ENCODE peak calls at places on chromosome 13, in six cellular contexts. One of them, this sample, is unnamed.

GRCh38 chr13:113835461-113836274 is 28.2 kb downstream of the GAS6 start:
- DNase-seq in HEK293T: no peak
- DNase-seq in HCT116: no peak
- DNase-seq in WTC11: no peak
- DNase-seq in HepG2: no peak
- DNase-seq in K562: no peak
- DNase-seq in this sample: no peak

GRCh38 chr13:95267662-95268369 is 33.4 kb downstream of the ABCC4 start:
- DNase-seq in HEK293T: no peak
- DNase-seq in WTC11: no peak
- DNase-seq in K562: no peak
- DNase-seq in HCT116: no peak
- DNase-seq in HepG2: peak
- DNase-seq in this sample: no peak

GRCh38 chr13:30898721-30899188 is 7.3 kb upstream of the MEDAG start:
- DNase-seq in HCT116: no peak
- DNase-seq in HEK293T: no peak
- DNase-seq in K562: no peak
- DNase-seq in HepG2: peak
- DNase-seq in WTC11: no peak
- DNase-seq in this sample: no peak

GRCh38 chr13:47415048-47415447 is 518.2 kb upstream of the HTR2A start:
- DNase-seq in HEK293T: no peak
- DNase-seq in HCT116: no peak
- DNase-seq in K562: no peak
- DNase-seq in WTC11: no peak
- DNase-seq in HepG2: no peak
- DNase-seq in this sample: no peak

GRCh38 chr13:40340368-40341085 is 325.9 kb downstream of the FOXO1 start:
- DNase-seq in HEK293T: no peak
- DNase-seq in HCT116: no peak
- DNase-seq in WTC11: no peak
- DNase-seq in K562: no peak
- DNase-seq in HepG2: no peak
- DNase-seq in this sample: no peak

GRCh38 chr13:82501804-82502203 is 1380.5 kb downstream of the SLITRK1 start:
- DNase-seq in HCT116: no peak
- DNase-seq in HEK293T: no peak
- DNase-seq in K562: no peak
- DNase-seq in WTC11: no peak
- DNase-seq in HepG2: no peak
- DNase-seq in this sample: no peak

GRCh38 chr13:30111810-30112209 is 195.5 kb downstream of the KATNAL1 start:
- DNase-seq in HCT116: no peak
- DNase-seq in K562: no peak
- DNase-seq in HepG2: peak
- DNase-seq in WTC11: peak
- DNase-seq in HEK293T: peak
- DNase-seq in this sample: no peak

GRCh38 chr13:34340534-34340933 is 522.6 kb downstream of the RFC3 start:
- DNase-seq in WTC11: no peak
- DNase-seq in K562: no peak
- DNase-seq in HCT116: no peak
- DNase-seq in HEK293T: no peak
- DNase-seq in HepG2: no peak
- DNase-seq in this sample: no peak

GRCh38 chr13:77521595-77522367 is 13.7 kb upstream of the SCEL start:
- DNase-seq in HepG2: no peak
- DNase-seq in HCT116: no peak
- DNase-seq in HEK293T: no peak
- DNase-seq in WTC11: peak
- DNase-seq in K562: no peak
- DNase-seq in this sample: no peak

GRCh38 chr13:80755925-80756324 is 415.0 kb upstream of the SPRY2 start:
- DNase-seq in HCT116: no peak
- DNase-seq in K562: no peak
- DNase-seq in HepG2: no peak
- DNase-seq in WTC11: no peak
- DNase-seq in HEK293T: no peak
- DNase-seq in this sample: no peak

GRCh38 chr13:78978381-78978998 is 319.5 kb upstream of the OBI1 start:
- DNase-seq in WTC11: no peak
- DNase-seq in HCT116: peak
- DNase-seq in HEK293T: peak
- DNase-seq in HepG2: peak
- DNase-seq in K562: peak
- DNase-seq in this sample: no peak

GRCh38 chr13:79725841-79726240 is 244.9 kb downstream of the NDFIP2 start:
- DNase-seq in HEK293T: no peak
- DNase-seq in K562: no peak
- DNase-seq in HCT116: no peak
- DNase-seq in WTC11: no peak
- DNase-seq in HepG2: no peak
- DNase-seq in this sample: no peak

GRCh38 chr13:24998433-24998832 is 97.5 kb upstream of the PABPC3 start:
- DNase-seq in HCT116: no peak
- DNase-seq in HepG2: no peak
- DNase-seq in WTC11: no peak
- DNase-seq in K562: no peak
- DNase-seq in HEK293T: no peak
- DNase-seq in this sample: no peak

GRCh38 chr13:29196409-29197074 is 376.4 kb downstream of the MTUS2 start:
- DNase-seq in K562: no peak
- DNase-seq in HCT116: no peak
- DNase-seq in HepG2: no peak
- DNase-seq in WTC11: no peak
- DNase-seq in HEK293T: no peak
- DNase-seq in this sample: no peak

GRCh38 chr13:26017196-26017921 is 34.5 kb downstream of the SHISA2 start:
- DNase-seq in HepG2: no peak
- DNase-seq in WTC11: no peak
- DNase-seq in HCT116: no peak
- DNase-seq in K562: no peak
- DNase-seq in HEK293T: no peak
- DNase-seq in this sample: no peak

GRCh38 chr13:48184260-48184659 is 48.7 kb upstream of the ITM2B start:
- DNase-seq in HepG2: no peak
- DNase-seq in HEK293T: no peak
- DNase-seq in WTC11: no peak
- DNase-seq in K562: no peak
- DNase-seq in HCT116: no peak
- DNase-seq in this sample: no peak

GRCh38 chr13:45132384-45133064 is 12.2 kb downstream of the GTF2F2 start:
- DNase-seq in HepG2: no peak
- DNase-seq in HCT116: no peak
- DNase-seq in K562: no peak
- DNase-seq in WTC11: no peak
- DNase-seq in HEK293T: no peak
- DNase-seq in this sample: no peak

GRCh38 chr13:45367358-45367757 is 26.4 kb upstream of the TPT1 start:
- DNase-seq in WTC11: no peak
- DNase-seq in HEK293T: no peak
- DNase-seq in HepG2: peak
- DNase-seq in HCT116: peak
- DNase-seq in K562: peak
- DNase-seq in this sample: peak

GRCh38 chr13:22770891-22771290 is 409.9 kb upstream of the SGCG start:
- DNase-seq in K562: no peak
- DNase-seq in HepG2: no peak
- DNase-seq in HCT116: no peak
- DNase-seq in WTC11: no peak
- DNase-seq in HEK293T: no peak
- DNase-seq in this sample: no peak

GRCh38 chr13:50213526-50213925 is 198.3 kb downstream of the KCNRG start:
- DNase-seq in HCT116: no peak
- DNase-seq in WTC11: no peak
- DNase-seq in HEK293T: no peak
- DNase-seq in HepG2: no peak
- DNase-seq in K562: no peak
- DNase-seq in this sample: no peak
- TF ChIP-seq SP1 in HCT116: no peak
- TF ChIP-seq SP1 in WTC11: no peak
- TF ChIP-seq SP1 in HEK293T: no peak
- TF ChIP-seq SP1 in HepG2: no peak
- TF ChIP-seq SP1 in K562: no peak
- TF ChIP-seq SP1 in this sample: no peak

GRCh38 chr13:43030548-43030947 is 7.2 kb downstream of the DNAJC15 start:
- DNase-seq in HCT116: no peak
- DNase-seq in HEK293T: no peak
- DNase-seq in HepG2: no peak
- DNase-seq in K562: no peak
- DNase-seq in WTC11: no peak
- DNase-seq in this sample: no peak
- TF ChIP-seq SP1 in HCT116: no peak
- TF ChIP-seq SP1 in HEK293T: no peak
- TF ChIP-seq SP1 in HepG2: no peak
- TF ChIP-seq SP1 in K562: no peak
- TF ChIP-seq SP1 in WTC11: no peak
- TF ChIP-seq SP1 in this sample: no peak

DNA sequence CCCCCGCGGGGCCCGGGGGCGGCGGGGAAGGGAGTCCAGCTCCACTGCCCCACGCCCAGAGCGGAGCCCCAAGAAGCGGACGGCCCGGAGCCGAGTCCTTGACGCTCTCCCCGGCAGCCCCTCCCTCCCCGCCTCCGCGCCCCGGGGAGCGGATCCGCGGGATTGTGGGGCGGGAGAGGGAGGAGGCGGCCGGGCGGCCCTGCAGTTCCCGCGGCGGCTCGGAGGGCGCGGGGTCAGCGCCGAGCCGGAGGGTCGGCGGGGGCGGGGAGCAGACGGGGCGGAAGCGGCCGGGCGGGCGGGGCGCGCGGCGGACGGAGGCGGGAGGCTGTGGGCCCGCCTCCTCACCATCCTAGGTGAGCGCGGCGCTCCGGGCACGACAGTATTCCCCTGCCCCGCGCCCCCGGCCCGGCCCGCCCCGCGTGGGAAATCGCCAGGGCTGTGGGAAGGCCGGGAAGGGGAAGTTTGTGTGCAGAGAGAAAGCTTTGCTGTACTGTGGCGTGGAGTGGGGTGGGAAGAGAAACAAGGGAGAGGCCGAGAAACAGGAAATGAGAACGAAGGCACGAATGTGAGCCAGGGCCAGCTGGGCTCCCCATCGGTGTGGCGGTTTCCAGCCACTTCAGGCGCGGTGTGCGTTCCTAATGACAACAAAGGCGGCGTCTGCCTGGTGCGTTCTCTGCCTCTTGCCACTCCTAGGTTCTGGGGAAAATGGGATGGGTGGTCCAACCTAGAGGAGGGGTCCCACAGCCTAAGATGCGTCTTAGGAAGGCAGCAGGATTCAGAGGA is 1.3 kb upstream of the KLF12 start:
- DNase-seq in WTC11: peak
- DNase-seq in HepG2: no peak
- DNase-seq in HEK293T: peak
- DNase-seq in HCT116: no peak
- DNase-seq in K562: peak
- DNase-seq in this sample: peak
- TF ChIP-seq SP1 in WTC11: peak
- TF ChIP-seq SP1 in HepG2: peak
- TF ChIP-seq SP1 in HEK293T: no peak
- TF ChIP-seq SP1 in HCT116: no peak
- TF ChIP-seq SP1 in K562: no peak
- TF ChIP-seq SP1 in this sample: no peak

GRCh38 chr13:23881408-23881785 is 7.8 kb downstream of the MIPEP start:
- DNase-seq in HCT116: no peak
- DNase-seq in K562: no peak
- DNase-seq in WTC11: no peak
- DNase-seq in HEK293T: no peak
- DNase-seq in HepG2: no peak
- DNase-seq in this sample: no peak

GRCh38 chr13:23871616-23872220 is 17.5 kb downstream of the MIPEP start:
- DNase-seq in K562: peak
- DNase-seq in HCT116: no peak
- DNase-seq in HepG2: peak
- DNase-seq in HEK293T: peak
- DNase-seq in WTC11: no peak
- DNase-seq in this sample: no peak

GRCh38 chr13:23870356-23871146 is 18.6 kb downstream of the MIPEP start:
- DNase-seq in K562: no peak
- DNase-seq in HepG2: no peak
- DNase-seq in HEK293T: no peak
- DNase-seq in HCT116: no peak
- DNase-seq in WTC11: no peak
- DNase-seq in this sample: no peak

GRCh38 chr13:23876265-23876664 is 12.9 kb downstream of the MIPEP start:
- DNase-seq in K562: no peak
- DNase-seq in HepG2: no peak
- DNase-seq in WTC11: no peak
- DNase-seq in HEK293T: no peak
- DNase-seq in HCT116: no peak
- DNase-seq in this sample: no peak
- TF ChIP-seq SP1 in K562: no peak
- TF ChIP-seq SP1 in HepG2: no peak
- TF ChIP-seq SP1 in WTC11: no peak
- TF ChIP-seq SP1 in HEK293T: no peak
- TF ChIP-seq SP1 in HCT116: no peak
- TF ChIP-seq SP1 in this sample: no peak